ENCODE peak calls at places on chromosomes 16 and 17, in seven cellular contexts. One of them, this sample, is unnamed.
A peak's percentile ranks its signal among the peaks of the same experiment; 100 is the strongest.

GRCh38 chr16:10684541-10685151 is 10.1 kb downstream of the TEKT5 start:
- DNase-seq in cardiac muscle cell: no peak
- DNase-seq in fibroblast of mammary gland: no peak
- DNase-seq in MM.1S: no peak
- DNase-seq in bronchial epithelial cell: no peak
- DNase-seq in lung: no peak
- DNase-seq in Panc1: no peak
- DNase-seq in this sample: no peak

GRCh38 chr17:29620271-29620670 is 2.4 kb downstream of the CORO6 start:
- DNase-seq in fibroblast of mammary gland: peak; percentile 48
- DNase-seq in bronchial epithelial cell: peak; percentile 64
- DNase-seq in Panc1: no peak
- DNase-seq in lung: no peak
- DNase-seq in MM.1S: no peak
- DNase-seq in cardiac muscle cell: no peak
- DNase-seq in this sample: no peak

GRCh38 chr17:29256735-29257466 is 10.2 kb downstream of the CRYBA1 start:
- DNase-seq in MM.1S: no peak
- DNase-seq in Panc1: no peak
- DNase-seq in lung: no peak
- DNase-seq in fibroblast of mammary gland: peak; percentile 54
- DNase-seq in bronchial epithelial cell: no peak
- DNase-seq in cardiac muscle cell: no peak
- DNase-seq in this sample: no peak

GRCh38 chr16:81224836-81225235 is 13.7 kb upstream of the BCO1 start:
- DNase-seq in fibroblast of mammary gland: peak; percentile 21
- DNase-seq in Panc1: no peak
- DNase-seq in lung: no peak
- DNase-seq in MM.1S: no peak
- DNase-seq in bronchial epithelial cell: no peak
- DNase-seq in cardiac muscle cell: no peak
- DNase-seq in this sample: no peak

GRCh38 chr17:29586676-29587469 is 2.6 kb downstream of the GIT1 start:
- DNase-seq in MM.1S: no peak
- DNase-seq in cardiac muscle cell: no peak
- DNase-seq in lung: no peak
- DNase-seq in fibroblast of mammary gland: no peak
- DNase-seq in Panc1: no peak
- DNase-seq in bronchial epithelial cell: no peak
- DNase-seq in this sample: no peak

GRCh38 chr16:69727916-69728270 is 1.5 kb upstream of the NQO1 start:
- DNase-seq in cardiac muscle cell: no peak
- DNase-seq in Panc1: no peak
- DNase-seq in lung: peak; percentile 84
- DNase-seq in bronchial epithelial cell: no peak
- DNase-seq in fibroblast of mammary gland: no peak
- DNase-seq in MM.1S: no peak
- DNase-seq in this sample: no peak

GRCh38 chr16:80144191-80144590 is 396.6 kb upstream of the DYNLRB2 start:
- DNase-seq in lung: no peak
- DNase-seq in cardiac muscle cell: no peak
- DNase-seq in fibroblast of mammary gland: no peak
- DNase-seq in Panc1: no peak
- DNase-seq in MM.1S: peak; percentile 78
- DNase-seq in bronchial epithelial cell: peak; percentile 57
- DNase-seq in this sample: peak; percentile 9

GRCh38 chr16:68640972-68641371 is 4.1 kb upstream of the CDH3 start:
- DNase-seq in lung: no peak
- DNase-seq in cardiac muscle cell: no peak
- DNase-seq in MM.1S: no peak
- DNase-seq in Panc1: no peak
- DNase-seq in fibroblast of mammary gland: no peak
- DNase-seq in bronchial epithelial cell: peak; percentile 88
- DNase-seq in this sample: peak; percentile 1

GRCh38 chr17:17628388-17629008 is 37.0 kb upstream of the PEMT start:
- DNase-seq in bronchial epithelial cell: no peak
- DNase-seq in lung: no peak
- DNase-seq in Panc1: no peak
- DNase-seq in fibroblast of mammary gland: no peak
- DNase-seq in cardiac muscle cell: no peak
- DNase-seq in MM.1S: peak; percentile 67
- DNase-seq in this sample: peak; percentile 62

DNA sequence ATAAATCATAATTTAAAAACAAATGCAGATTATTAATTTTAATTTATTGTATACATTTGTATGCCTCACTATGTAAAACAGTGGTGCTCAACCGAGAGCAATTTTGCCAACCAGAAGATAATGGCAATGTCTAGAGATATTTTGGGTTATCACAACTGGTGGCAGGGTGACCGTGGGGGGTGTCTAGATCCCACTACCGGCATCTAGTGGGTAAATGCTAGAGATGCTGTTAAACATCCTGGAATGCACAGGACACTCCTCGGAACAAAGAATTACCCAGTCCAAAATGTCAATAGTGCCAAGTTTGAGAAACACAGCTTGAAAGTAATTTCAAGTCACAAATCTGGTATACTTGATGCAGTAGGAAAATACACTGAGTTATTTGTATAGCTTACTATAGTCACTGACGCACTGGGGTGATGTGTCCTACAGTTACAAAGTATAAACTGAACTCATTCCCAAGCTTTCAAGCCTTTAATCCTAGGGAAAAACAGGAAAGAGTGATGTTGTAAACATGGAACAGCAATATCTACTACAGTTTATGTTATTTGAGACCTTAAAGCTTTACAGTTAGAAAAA is 133.5 kb downstream of the BRIP1 start:
- DNase-seq in Panc1: no peak
- DNase-seq in cardiac muscle cell: no peak
- DNase-seq in MM.1S: no peak
- DNase-seq in bronchial epithelial cell: no peak
- DNase-seq in lung: no peak
- DNase-seq in fibroblast of mammary gland: no peak
- DNase-seq in this sample: no peak
- TF ChIP-seq CTCF in Panc1: no peak
- TF ChIP-seq CTCF in cardiac muscle cell: no peak
- TF ChIP-seq CTCF in MM.1S: no peak
- TF ChIP-seq CTCF in bronchial epithelial cell: no peak
- TF ChIP-seq CTCF in lung: no peak
- TF ChIP-seq CTCF in fibroblast of mammary gland: no peak
- TF ChIP-seq CTCF in this sample: no peak

GRCh38 chr17:80454557-80455327 is 21.7 kb downstream of the NPTX1 start:
- DNase-seq in Panc1: peak; percentile 54
- DNase-seq in fibroblast of mammary gland: peak; percentile 95
- DNase-seq in lung: peak; percentile 97
- DNase-seq in bronchial epithelial cell: peak; percentile 82
- DNase-seq in MM.1S: peak; percentile 96
- DNase-seq in cardiac muscle cell: peak; percentile 98
- DNase-seq in this sample: peak; percentile 99
- TF ChIP-seq CTCF in Panc1: no peak
- TF ChIP-seq CTCF in fibroblast of mammary gland: no peak
- TF ChIP-seq CTCF in lung: no peak
- TF ChIP-seq CTCF in bronchial epithelial cell: no peak
- TF ChIP-seq CTCF in MM.1S: no peak
- TF ChIP-seq CTCF in cardiac muscle cell: no peak
- TF ChIP-seq CTCF in this sample: no peak

GRCh38 chr17:81871387-81872120 is 417 bp upstream of the ARHGDIA start:
- DNase-seq in Panc1: no peak
- DNase-seq in bronchial epithelial cell: peak; percentile 60
- DNase-seq in MM.1S: peak; percentile 93
- DNase-seq in fibroblast of mammary gland: peak; percentile 83
- DNase-seq in lung: peak; percentile 95
- DNase-seq in cardiac muscle cell: peak; percentile 69
- DNase-seq in this sample: peak; percentile 100
- TF ChIP-seq CTCF in Panc1: no peak
- TF ChIP-seq CTCF in bronchial epithelial cell: peak; percentile 45
- TF ChIP-seq CTCF in MM.1S: peak; percentile 17
- TF ChIP-seq CTCF in fibroblast of mammary gland: no peak
- TF ChIP-seq CTCF in lung: peak; percentile 11
- TF ChIP-seq CTCF in cardiac muscle cell: peak; percentile 34
- TF ChIP-seq CTCF in this sample: no peak

GRCh38 chr17:27603446-27603820 is 27.6 kb upstream of the LGALS9 start:
- DNase-seq in cardiac muscle cell: no peak
- DNase-seq in bronchial epithelial cell: no peak
- DNase-seq in fibroblast of mammary gland: no peak
- DNase-seq in MM.1S: no peak
- DNase-seq in lung: no peak
- DNase-seq in Panc1: no peak
- DNase-seq in this sample: no peak
- TF ChIP-seq CTCF in cardiac muscle cell: no peak
- TF ChIP-seq CTCF in bronchial epithelial cell: no peak
- TF ChIP-seq CTCF in fibroblast of mammary gland: no peak
- TF ChIP-seq CTCF in MM.1S: no peak
- TF ChIP-seq CTCF in lung: no peak
- TF ChIP-seq CTCF in Panc1: peak; percentile 75
- TF ChIP-seq CTCF in this sample: no peak

GRCh38 chr17:43349142-43349541 is 49.7 kb upstream of the ARL4D start:
- DNase-seq in Panc1: no peak
- DNase-seq in fibroblast of mammary gland: no peak
- DNase-seq in MM.1S: no peak
- DNase-seq in cardiac muscle cell: no peak
- DNase-seq in bronchial epithelial cell: no peak
- DNase-seq in lung: no peak
- DNase-seq in this sample: no peak
- TF ChIP-seq CTCF in Panc1: peak; percentile 11
- TF ChIP-seq CTCF in fibroblast of mammary gland: peak; percentile 41
- TF ChIP-seq CTCF in MM.1S: no peak
- TF ChIP-seq CTCF in cardiac muscle cell: no peak
- TF ChIP-seq CTCF in bronchial epithelial cell: no peak
- TF ChIP-seq CTCF in lung: no peak
- TF ChIP-seq CTCF in this sample: no peak

GRCh38 chr17:40130352-40131042 is 8.7 kb downstream of the MSL1 start:
- DNase-seq in Panc1: no peak
- DNase-seq in lung: peak; percentile 78
- DNase-seq in MM.1S: no peak
- DNase-seq in cardiac muscle cell: no peak
- DNase-seq in bronchial epithelial cell: no peak
- DNase-seq in fibroblast of mammary gland: no peak
- DNase-seq in this sample: no peak

GRCh38 chr17:40134184-40134583 is 6.2 kb upstream of the CASC3 start:
- DNase-seq in cardiac muscle cell: no peak
- DNase-seq in MM.1S: no peak
- DNase-seq in fibroblast of mammary gland: no peak
- DNase-seq in lung: no peak
- DNase-seq in bronchial epithelial cell: no peak
- DNase-seq in Panc1: no peak
- DNase-seq in this sample: no peak

GRCh38 chr17:40124279-40125141 is 2.7 kb downstream of the MSL1 start:
- DNase-seq in fibroblast of mammary gland: no peak
- DNase-seq in lung: no peak
- DNase-seq in MM.1S: no peak
- DNase-seq in Panc1: no peak
- DNase-seq in cardiac muscle cell: peak; percentile 35
- DNase-seq in bronchial epithelial cell: no peak
- DNase-seq in this sample: no peak

GRCh38 chr17:40123811-40124114 is 2.0 kb downstream of the MSL1 start:
- DNase-seq in MM.1S: no peak
- DNase-seq in fibroblast of mammary gland: no peak
- DNase-seq in cardiac muscle cell: no peak
- DNase-seq in lung: no peak
- DNase-seq in Panc1: no peak
- DNase-seq in bronchial epithelial cell: no peak
- DNase-seq in this sample: no peak

GRCh38 chr17:40129498-40129897 is 7.7 kb downstream of the MSL1 start:
- DNase-seq in bronchial epithelial cell: no peak
- DNase-seq in MM.1S: no peak
- DNase-seq in Panc1: no peak
- DNase-seq in cardiac muscle cell: no peak
- DNase-seq in fibroblast of mammary gland: no peak
- DNase-seq in lung: no peak
- DNase-seq in this sample: no peak
- TF ChIP-seq CTCF in bronchial epithelial cell: no peak
- TF ChIP-seq CTCF in MM.1S: no peak
- TF ChIP-seq CTCF in Panc1: no peak
- TF ChIP-seq CTCF in cardiac muscle cell: no peak
- TF ChIP-seq CTCF in fibroblast of mammary gland: no peak
- TF ChIP-seq CTCF in lung: no peak
- TF ChIP-seq CTCF in this sample: no peak

GRCh38 chr16:53848277-53848942 is 144.5 kb downstream of the FTO start:
- DNase-seq in bronchial epithelial cell: no peak
- DNase-seq in MM.1S: no peak
- DNase-seq in Panc1: no peak
- DNase-seq in fibroblast of mammary gland: no peak
- DNase-seq in lung: no peak
- DNase-seq in cardiac muscle cell: no peak
- DNase-seq in this sample: no peak
- TF ChIP-seq CTCF in bronchial epithelial cell: no peak
- TF ChIP-seq CTCF in MM.1S: no peak
- TF ChIP-seq CTCF in Panc1: no peak
- TF ChIP-seq CTCF in fibroblast of mammary gland: no peak
- TF ChIP-seq CTCF in lung: no peak
- TF ChIP-seq CTCF in cardiac muscle cell: no peak
- TF ChIP-seq CTCF in this sample: no peak

DNA sequence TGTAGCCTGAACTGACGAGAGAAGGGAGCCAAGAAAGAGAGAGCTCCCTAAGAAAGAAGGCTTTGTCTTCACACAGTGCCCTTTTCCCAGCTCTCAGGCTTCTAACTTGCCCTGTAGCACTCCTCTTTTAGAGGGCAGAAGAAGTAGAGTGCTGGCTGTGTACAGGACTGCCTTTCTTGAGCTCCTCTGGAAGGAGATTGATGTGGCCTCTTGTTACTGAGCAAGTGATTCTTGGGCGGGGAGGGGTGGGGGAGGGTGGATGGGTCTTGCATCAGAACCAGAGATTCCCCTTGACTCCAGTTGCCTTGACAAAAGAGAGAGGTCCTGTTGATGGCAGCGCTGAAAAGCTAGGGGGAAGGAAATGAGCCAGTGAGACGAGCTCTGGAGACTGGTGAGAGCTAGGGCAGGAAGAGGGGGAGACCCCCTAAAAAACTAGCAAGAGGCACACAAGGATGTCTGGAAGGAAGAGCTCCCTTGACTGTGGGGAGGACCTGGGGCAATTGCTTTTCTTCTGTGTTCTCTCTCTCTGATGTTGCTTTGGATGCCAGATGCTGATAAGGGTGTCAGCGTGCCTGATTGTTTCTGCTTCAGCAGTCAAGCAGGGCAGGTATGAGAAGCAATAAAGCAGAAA is 18.4 kb downstream of the GPR179 start:
- DNase-seq in lung: no peak
- DNase-seq in Panc1: no peak
- DNase-seq in cardiac muscle cell: no peak
- DNase-seq in MM.1S: no peak
- DNase-seq in fibroblast of mammary gland: no peak
- DNase-seq in bronchial epithelial cell: no peak
- DNase-seq in this sample: no peak
- TF ChIP-seq CTCF in lung: no peak
- TF ChIP-seq CTCF in Panc1: no peak
- TF ChIP-seq CTCF in cardiac muscle cell: no peak
- TF ChIP-seq CTCF in MM.1S: no peak
- TF ChIP-seq CTCF in fibroblast of mammary gland: no peak
- TF ChIP-seq CTCF in bronchial epithelial cell: no peak
- TF ChIP-seq CTCF in this sample: no peak